ENCODE peak calls at places on chromosomes 4 and X, in eight cellular contexts. R, V, G, X, L, A, P and S are unnamed samples.

GRCh38 chr4:13793020-13793710 is 165.6 kb upstream of the BOD1L1 start:
- DNase-seq in R (no peak), V (no peak), G (no peak), X (no peak), L (no peak), A (no peak), P (no peak), S (no peak)

GRCh38 chrX:56947695-56948094 is 47.6 kb downstream of the SPIN3 start:
- DNase-seq in R (no peak), V (no peak), G (no peak), X (no peak), L (no peak), A (no peak), P (no peak), S (no peak)

GRCh38 chr4:38075370-38076152 is 115.4 kb downstream of the PTTG2 start:
- DNase-seq in R (no peak), V (no peak), G (peak), X (no peak), L (no peak), A (no peak), P (no peak), S (no peak)

GRCh38 chr4:8910822-8911310 is 39.2 kb upstream of the HMX1 start:
- DNase-seq in R (no peak), V (no peak), G (no peak), X (no peak), L (no peak), A (no peak), P (no peak), S (no peak)

GRCh38 chr4:6992728-6993655 is 50.2 kb upstream of the TADA2B start:
- DNase-seq in R (peak), V (peak), G (no peak), X (no peak), L (no peak), A (peak), P (peak), S (no peak)

GRCh38 chr4:70914631-70915030 is 12.5 kb downstream of the MOB1B start:
- DNase-seq in R (peak), V (no peak), G (no peak), X (no peak), L (no peak), A (no peak), P (no peak), S (no peak)

GRCh38 chrX:153727108-153727931 is 2.7 kb downstream of the ABCD1 start:
- DNase-seq in R (peak), V (no peak), G (no peak), X (no peak), L (no peak), A (no peak), P (no peak), S (no peak)

GRCh38 chr4:71147261-71147660 is 153.8 kb downstream of the DCK start:
- DNase-seq in R (no peak), V (no peak), G (no peak), X (no peak), L (no peak), A (no peak), P (no peak), S (no peak)